ENCODE peak calls at places on chromosomes 1 and 21, in six cellular contexts. M is aorta; S is left colon; I is CD8-positive, alpha-beta memory T cell; J is H54; N is LoVo. E is an unnamed sample.
A peak's percentile ranks its signal among the peaks of the same experiment; 100 is the strongest.

GRCh38 chr1:201539561-201540404 is 856 bp downstream of the NAV1 start:
- DNase-seq in J (peak; percentile 55), S (peak; percentile 34), N (no peak), I (no peak), M (peak; percentile 78), E (peak; percentile 87)

GRCh38 chr1:12049625-12050024 is 13.5 kb upstream of the TNFRSF8 start:
- DNase-seq in M (no peak), J (no peak), S (no peak), N (no peak), I (no peak), E (no peak)

GRCh38 chr1:92482665-92483441 is 3.9 kb downstream of the GFI1 start:
- DNase-seq in N (no peak), S (peak; percentile 40), J (no peak), M (peak; percentile 49), I (peak; percentile 30), E (no peak)

GRCh38 chr1:159076753-159077656 is at the start of gene AIM2:
- DNase-seq in S (peak; percentile 46), M (peak; percentile 72), I (peak; percentile 13), J (no peak), N (no peak), E (no peak)

GRCh38 chr1:204363335-204364114 is 3.8 kb upstream of the PLEKHA6 start:
- DNase-seq in S (peak; percentile 74), N (peak; percentile 62), M (peak; percentile 77), J (peak; percentile 53), I (peak; percentile 75), E (peak; percentile 86)

GRCh38 chr1:201970334-201971159 is 11.9 kb upstream of the RNPEP start:
- DNase-seq in N (peak; percentile 26), S (no peak), J (no peak), M (no peak), I (no peak), E (no peak)

GRCh38 chr1:179205284-179205683 is 24.2 kb downstream of the ABL2 start:
- DNase-seq in N (no peak), J (no peak), S (no peak), M (no peak), I (no peak), E (no peak)

GRCh38 chr1:173409613-173410012 is 67.5 kb upstream of the PRDX6 start:
- DNase-seq in I (no peak), S (peak; percentile 40), M (peak; percentile 81), J (peak; percentile 11), N (no peak), E (no peak)

GRCh38 chr1:157274698-157275534 is 136.7 kb upstream of the ETV3 start:
- DNase-seq in N (no peak), S (no peak), J (no peak), M (no peak), I (no peak), E (no peak)

GRCh38 chr21:37868896-37869295 is 47.4 kb downstream of the KCNJ6 start:
- DNase-seq in N (no peak), M (no peak), J (no peak), I (no peak), S (no peak), E (no peak)

E was measured in sigmoid colon.